ENCODE peak calls at places on chromosomes 16 and 17, in four cellular contexts. Z, F, X and D are unnamed samples.
A peak's percentile ranks its signal among the peaks of the same experiment; 100 is the strongest.

GRCh38 chr17:35900280-35900679 is 20.1 kb upstream of the CCL5 start:
- DNase-seq in X (peak; percentile 56), Z (no peak), F (no peak), D (no peak)

GRCh38 chr16:86363057-86363490 is 147.3 kb upstream of the FOXF1 start:
- DNase-seq in Z (no peak), F (no peak), X (no peak), D (no peak)

GRCh38 chr16:9144106-9144505 is 52.7 kb downstream of the HAPSTR1 start:
- DNase-seq in Z (no peak), F (no peak), X (no peak), D (no peak)

GRCh38 chr17:76102944-76103273 is 678 bp downstream of the EXOC7 start:
- DNase-seq in F (no peak), X (no peak), Z (no peak), D (no peak)

GRCh38 chr17:65604070-65604469 is 42.6 kb upstream of the AXIN2 start:
- DNase-seq in Z (no peak), F (peak; percentile 63), X (no peak), D (no peak)

GRCh38 chr16:4754865-4755264 is 12.1 kb downstream of the ZNF500 start:
- DNase-seq in F (no peak), X (no peak), Z (no peak), D (no peak)

GRCh38 chr16:85678016-85678415 is 10.7 kb downstream of the GINS2 start:
- DNase-seq in Z (no peak), X (no peak), F (no peak), D (no peak)

GRCh38 chr16:87828071-87828971 is 41.0 kb downstream of the SLC7A5 start:
- DNase-seq in Z (no peak), X (peak; percentile 48), F (no peak), D (no peak)

GRCh38 chr17:79991140-79991923 is 44.3 kb downstream of the TBC1D16 start:
- DNase-seq in F (peak; percentile 68), X (peak; percentile 91), Z (peak; percentile 86), D (peak; percentile 87)

GRCh38 chr17:57701121-57701520 is 44.0 kb downstream of the CCDC182 start:
- DNase-seq in X (no peak), F (no peak), Z (no peak), D (no peak)

GRCh38 chr17:81811705-81812570 is 8.0 kb downstream of the GCGR start:
- DNase-seq in F (no peak), Z (no peak), X (no peak), D (no peak)

GRCh38 chr17:3762922-3763776 is 37.8 kb downstream of the ITGAE start:
- DNase-seq in F (no peak), X (peak; percentile 79), Z (peak; percentile 88), D (peak; percentile 4)

GRCh38 chr17:19718613-19719364 is 2.4 kb upstream of the SLC47A2 start:
- DNase-seq in X (no peak), F (no peak), Z (no peak), D (no peak)

GRCh38 chr17:74491645-74492044 is 25.2 kb downstream of the CD300A start:
- DNase-seq in Z (no peak), X (no peak), F (no peak), D (no peak)

GRCh38 chr16:80828495-80828894 is 24.1 kb upstream of the CDYL2 start:
- DNase-seq in X (no peak), F (no peak), Z (no peak), D (no peak)

GRCh38 chr16:87791295-87792204 is 25.8 kb upstream of the KLHDC4 start:
- DNase-seq in F (no peak), X (no peak), Z (no peak), D (no peak)

GRCh38 chr17:79078476-79079190 is 4.0 kb downstream of the ENGASE start:
- DNase-seq in F (no peak), X (no peak), Z (no peak), D (peak; percentile 12)

GRCh38 chr17:44389723-44390202 is 314 bp upstream of the ITGA2B start:
- DNase-seq in X (no peak), F (no peak), Z (no peak), D (no peak)

GRCh38 chr16:2486645-2487516 is 12.0 kb downstream of the TBC1D24 start:
- DNase-seq in Z (peak; percentile 89), X (peak; percentile 91), F (no peak), D (no peak)

GRCh38 chr17:58587713-58588117 is 73.3 kb upstream of the MTMR4 start:
- DNase-seq in X (peak; percentile 70), F (peak; percentile 14), Z (peak; percentile 62), D (peak; percentile 41)

GRCh38 chr17:40540448-40540847 is 24.8 kb downstream of the CCR7 start:
- DNase-seq in X (peak; percentile 95), Z (peak; percentile 62), F (no peak), D (peak; percentile 19)

GRCh38 chr17:38919316-38920078 is 5.9 kb upstream of the LASP1NB start:
- DNase-seq in F (no peak), X (no peak), Z (no peak), D (no peak)

GRCh38 chr17:42655528-42655927 is 3.6 kb upstream of the TUBG2 start:
- DNase-seq in F (no peak), X (no peak), Z (no peak), D (no peak)

GRCh38 chr16:73107371-73107770 is 59.4 kb upstream of the ZFHX3 start:
- DNase-seq in F (no peak), X (no peak), Z (no peak), D (no peak)

GRCh38 chr16:68019167-68019680 is 3.5 kb upstream of the DPEP2NB start:
- DNase-seq in X (no peak), Z (no peak), F (no peak), D (no peak)

GRCh38 chr16:57480754-57481230 is 5.5 kb downstream of the DOK4 start:
- DNase-seq in F (no peak), Z (no peak), X (no peak), D (no peak)

GRCh38 chr17:75525806-75526554 is 483 bp downstream of the LLGL2 start:
- DNase-seq in X (peak; percentile 8), Z (peak; percentile 21), F (no peak), D (no peak)

GRCh38 chr16:54284319-54284930 is 2.2 kb downstream of the IRX3 start:
- DNase-seq in Z (no peak), X (no peak), F (no peak), D (peak; percentile 26)

GRCh38 chr17:12342609-12343248 is 322.1 kb downstream of the MAP2K4 start:
- DNase-seq in X (peak; percentile 39), Z (no peak), F (no peak), D (no peak)

GRCh38 chr17:54969658-54970572 is 1.4 kb downstream of the STXBP4 start:
- DNase-seq in Z (peak; percentile 14), F (no peak), X (no peak), D (no peak)